ENCODE peak calls at places on chromosomes 3 and 15, in eight cellular contexts. One of them, this sample, is unnamed.

GRCh38 chr15:29139540-29140459 is 129.8 kb downstream of the NSMCE3 start:
- DNase-seq in lower lobe of right lung: no peak
- DNase-seq in sigmoid colon: no peak
- DNase-seq in colonic mucosa: peak
- DNase-seq in heart right ventricle: peak
- DNase-seq in hepatocyte: peak
- DNase-seq in A549: peak
- DNase-seq in mammary epithelial cell: no peak
- DNase-seq in this sample: no peak

GRCh38 chr15:20346082-20346805 is 195.4 kb downstream of the GOLGA6L6 start:
- DNase-seq in lower lobe of right lung: no peak
- DNase-seq in sigmoid colon: peak
- DNase-seq in colonic mucosa: no peak
- DNase-seq in heart right ventricle: no peak
- DNase-seq in hepatocyte: peak
- DNase-seq in A549: no peak
- DNase-seq in mammary epithelial cell: peak
- DNase-seq in this sample: no peak

GRCh38 chr3:115518100-115518852 is 105.0 kb upstream of the GAP43 start:
- DNase-seq in lower lobe of right lung: no peak
- DNase-seq in sigmoid colon: no peak
- DNase-seq in colonic mucosa: peak
- DNase-seq in heart right ventricle: peak
- DNase-seq in hepatocyte: peak
- DNase-seq in A549: no peak
- DNase-seq in mammary epithelial cell: peak
- DNase-seq in this sample: peak

GRCh38 chr3:67648701-67649100 is 5.7 kb downstream of the SUCLG2 start:
- DNase-seq in lower lobe of right lung: no peak
- DNase-seq in sigmoid colon: no peak
- DNase-seq in colonic mucosa: peak
- DNase-seq in heart right ventricle: no peak
- DNase-seq in hepatocyte: peak
- DNase-seq in A549: no peak
- DNase-seq in mammary epithelial cell: no peak
- DNase-seq in this sample: no peak

GRCh38 chr3:188348445-188349244 is 194.7 kb downstream of the LPP start:
- DNase-seq in lower lobe of right lung: peak
- DNase-seq in sigmoid colon: peak
- DNase-seq in colonic mucosa: peak
- DNase-seq in heart right ventricle: peak
- DNase-seq in hepatocyte: peak
- DNase-seq in A549: peak
- DNase-seq in mammary epithelial cell: peak
- DNase-seq in this sample: peak

GRCh38 chr3:139455855-139456254 is 20.5 kb downstream of the RBP2 start:
- DNase-seq in lower lobe of right lung: no peak
- DNase-seq in sigmoid colon: no peak
- DNase-seq in colonic mucosa: no peak
- DNase-seq in heart right ventricle: no peak
- DNase-seq in hepatocyte: no peak
- DNase-seq in A549: peak
- DNase-seq in mammary epithelial cell: no peak
- DNase-seq in this sample: no peak

GRCh38 chr15:35329521-35329921 is 216.4 kb downstream of the DPH6 start:
- DNase-seq in lower lobe of right lung: no peak
- DNase-seq in sigmoid colon: no peak
- DNase-seq in colonic mucosa: no peak
- DNase-seq in heart right ventricle: no peak
- DNase-seq in hepatocyte: no peak
- DNase-seq in A549: no peak
- DNase-seq in mammary epithelial cell: no peak
- DNase-seq in this sample: no peak

GRCh38 chr15:68967948-68968347 is 37.6 kb downstream of the SPESP1 start:
- DNase-seq in lower lobe of right lung: no peak
- DNase-seq in sigmoid colon: no peak
- DNase-seq in colonic mucosa: no peak
- DNase-seq in heart right ventricle: no peak
- DNase-seq in hepatocyte: no peak
- DNase-seq in A549: no peak
- DNase-seq in mammary epithelial cell: no peak
- DNase-seq in this sample: no peak

GRCh38 chr3:126357299-126358037 is at the start of gene KLF15:
- DNase-seq in lower lobe of right lung: peak
- DNase-seq in sigmoid colon: peak
- DNase-seq in colonic mucosa: peak
- DNase-seq in heart right ventricle: peak
- DNase-seq in hepatocyte: peak
- DNase-seq in A549: peak
- DNase-seq in mammary epithelial cell: peak
- DNase-seq in this sample: peak

DNA sequence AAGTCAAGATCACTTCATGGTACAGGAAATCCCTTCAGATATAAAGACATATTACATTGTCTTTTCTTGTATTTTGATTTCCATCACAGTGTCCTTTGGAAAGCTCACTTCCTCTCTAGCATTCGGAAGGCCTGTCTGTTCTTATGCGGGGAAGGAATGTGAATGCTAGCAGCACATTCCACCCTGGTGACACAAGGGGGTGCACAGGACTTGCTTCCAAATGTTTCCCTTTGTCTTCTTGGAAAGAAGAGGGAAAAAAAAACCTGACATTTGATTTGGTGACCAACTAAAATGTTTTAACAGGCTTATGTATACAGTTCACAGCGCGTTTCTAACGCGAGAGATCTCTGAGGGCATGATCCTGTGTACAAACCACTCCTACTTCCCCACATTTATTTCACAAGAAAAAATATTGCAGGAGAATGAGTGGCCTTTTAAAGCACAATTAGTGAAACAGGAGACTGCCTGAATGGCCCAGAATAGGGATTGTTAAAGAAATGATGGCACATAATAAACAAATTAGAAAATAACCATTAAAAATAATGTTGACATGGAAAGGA is 107.5 kb upstream of the FXR1 start:
- DNase-seq in lower lobe of right lung: no peak
- DNase-seq in sigmoid colon: no peak
- DNase-seq in colonic mucosa: no peak
- DNase-seq in heart right ventricle: no peak
- DNase-seq in hepatocyte: peak
- DNase-seq in A549: no peak
- DNase-seq in mammary epithelial cell: peak
- DNase-seq in this sample: no peak
- H3K4me3 ChIP-seq in lower lobe of right lung: no peak
- H3K4me3 ChIP-seq in sigmoid colon: no peak
- H3K4me3 ChIP-seq in colonic mucosa: no peak
- H3K4me3 ChIP-seq in heart right ventricle: no peak
- H3K4me3 ChIP-seq in hepatocyte: peak
- H3K4me3 ChIP-seq in A549: no peak
- H3K4me3 ChIP-seq in mammary epithelial cell: no peak
- H3K4me3 ChIP-seq in this sample: no peak

DNA sequence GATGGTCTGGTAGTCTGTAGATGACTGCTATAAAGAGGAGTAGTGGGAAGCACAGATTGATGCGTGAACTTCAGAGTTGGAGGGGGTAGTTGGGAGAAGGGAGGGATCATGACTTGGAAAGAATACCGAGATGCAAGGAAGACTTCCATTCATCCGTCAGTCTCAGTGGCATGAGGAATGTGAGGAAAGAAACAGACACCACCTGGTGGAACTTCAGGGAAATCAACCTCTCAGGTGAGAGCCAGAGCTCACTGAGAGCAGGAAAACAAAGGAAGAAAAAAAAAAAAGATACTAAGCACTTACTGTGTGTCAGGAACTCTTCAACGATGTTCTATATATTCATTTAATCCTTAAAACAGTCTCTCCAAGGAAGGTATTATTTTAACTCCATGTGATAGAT is 172.4 kb downstream of the OXSM start:
- DNase-seq in lower lobe of right lung: no peak
- DNase-seq in sigmoid colon: no peak
- DNase-seq in colonic mucosa: no peak
- DNase-seq in heart right ventricle: no peak
- DNase-seq in hepatocyte: peak
- DNase-seq in A549: peak
- DNase-seq in mammary epithelial cell: peak
- DNase-seq in this sample: no peak
- TF ChIP-seq CTCF in lower lobe of right lung: no peak
- TF ChIP-seq CTCF in sigmoid colon: no peak
- TF ChIP-seq CTCF in colonic mucosa: no peak
- TF ChIP-seq CTCF in heart right ventricle: no peak
- TF ChIP-seq CTCF in hepatocyte: peak
- TF ChIP-seq CTCF in A549: peak
- TF ChIP-seq CTCF in mammary epithelial cell: peak
- TF ChIP-seq CTCF in this sample: no peak

DNA sequence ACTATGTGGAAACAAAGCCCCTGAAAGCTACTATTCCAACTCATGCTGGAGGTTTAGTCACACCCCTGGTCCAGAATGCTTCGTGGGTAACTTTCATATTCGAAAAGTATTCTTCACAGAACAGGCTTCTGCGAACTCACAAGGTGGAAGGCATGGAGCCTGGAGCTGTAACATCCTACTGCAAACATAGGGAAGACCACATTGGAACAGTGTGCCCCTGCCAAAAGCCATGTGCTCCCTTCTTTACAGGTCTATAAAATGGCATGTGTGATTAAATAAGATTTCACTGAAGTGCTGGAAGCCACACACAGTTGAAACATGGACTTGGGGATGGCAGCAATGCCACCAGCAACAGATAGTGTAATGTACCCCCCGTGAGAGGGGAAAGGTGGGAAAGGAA is 105.9 kb downstream of the GREM1 start:
- DNase-seq in lower lobe of right lung: no peak
- DNase-seq in sigmoid colon: no peak
- DNase-seq in colonic mucosa: no peak
- DNase-seq in heart right ventricle: no peak
- DNase-seq in hepatocyte: no peak
- DNase-seq in A549: no peak
- DNase-seq in mammary epithelial cell: no peak
- DNase-seq in this sample: no peak
- H3K27ac ChIP-seq in lower lobe of right lung: no peak
- H3K27ac ChIP-seq in sigmoid colon: no peak
- H3K27ac ChIP-seq in colonic mucosa: no peak
- H3K27ac ChIP-seq in heart right ventricle: no peak
- H3K27ac ChIP-seq in hepatocyte: no peak
- H3K27ac ChIP-seq in A549: peak
- H3K27ac ChIP-seq in mammary epithelial cell: no peak
- H3K27ac ChIP-seq in this sample: no peak

GRCh38 chr3:31978553-31978952 is 2.5 kb downstream of the OSBPL10 start:
- DNase-seq in lower lobe of right lung: no peak
- DNase-seq in sigmoid colon: no peak
- DNase-seq in colonic mucosa: no peak
- DNase-seq in heart right ventricle: no peak
- DNase-seq in hepatocyte: no peak
- DNase-seq in A549: no peak
- DNase-seq in mammary epithelial cell: peak
- DNase-seq in this sample: no peak
- H3K4me3 ChIP-seq in lower lobe of right lung: no peak
- H3K4me3 ChIP-seq in sigmoid colon: no peak
- H3K4me3 ChIP-seq in colonic mucosa: no peak
- H3K4me3 ChIP-seq in heart right ventricle: no peak
- H3K4me3 ChIP-seq in hepatocyte: no peak
- H3K4me3 ChIP-seq in A549: no peak
- H3K4me3 ChIP-seq in mammary epithelial cell: peak
- H3K4me3 ChIP-seq in this sample: no peak

GRCh38 chr15:93052090-93052892 is 36.7 kb downstream of the RGMA start:
- DNase-seq in lower lobe of right lung: no peak
- DNase-seq in sigmoid colon: no peak
- DNase-seq in colonic mucosa: no peak
- DNase-seq in heart right ventricle: no peak
- DNase-seq in hepatocyte: no peak
- DNase-seq in A549: no peak
- DNase-seq in mammary epithelial cell: no peak
- DNase-seq in this sample: no peak
- TF ChIP-seq CTCF in lower lobe of right lung: no peak
- TF ChIP-seq CTCF in sigmoid colon: no peak
- TF ChIP-seq CTCF in colonic mucosa: no peak
- TF ChIP-seq CTCF in heart right ventricle: peak
- TF ChIP-seq CTCF in hepatocyte: no peak
- TF ChIP-seq CTCF in A549: peak
- TF ChIP-seq CTCF in mammary epithelial cell: peak
- TF ChIP-seq CTCF in this sample: no peak

DNA sequence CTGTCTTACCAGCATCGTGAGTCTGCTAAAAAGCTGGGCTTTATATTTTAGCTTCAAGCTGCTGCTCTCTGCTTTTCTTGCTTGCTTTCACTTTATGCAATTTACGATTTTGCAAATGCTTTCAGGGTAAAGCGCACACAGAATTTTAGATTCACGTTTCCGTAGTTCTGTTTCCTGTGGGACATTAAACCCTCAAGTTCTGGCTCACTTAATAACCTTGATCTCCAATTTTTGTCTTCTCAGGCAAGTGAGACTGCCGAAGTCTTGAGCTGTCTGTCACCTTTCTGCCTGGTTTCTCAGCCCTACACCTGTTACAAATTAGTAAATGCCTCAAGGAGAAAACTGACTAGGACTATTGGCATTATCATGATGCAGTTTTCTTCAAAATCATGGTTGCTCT is 170.5 kb upstream of the TGFBR2 start:
- DNase-seq in lower lobe of right lung: no peak
- DNase-seq in sigmoid colon: no peak
- DNase-seq in colonic mucosa: no peak
- DNase-seq in heart right ventricle: no peak
- DNase-seq in hepatocyte: no peak
- DNase-seq in A549: no peak
- DNase-seq in mammary epithelial cell: no peak
- DNase-seq in this sample: no peak
- H3K27ac ChIP-seq in lower lobe of right lung: no peak
- H3K27ac ChIP-seq in sigmoid colon: peak
- H3K27ac ChIP-seq in colonic mucosa: no peak
- H3K27ac ChIP-seq in heart right ventricle: peak
- H3K27ac ChIP-seq in hepatocyte: peak
- H3K27ac ChIP-seq in A549: peak
- H3K27ac ChIP-seq in mammary epithelial cell: no peak
- H3K27ac ChIP-seq in this sample: peak

GRCh38 chr3:124964432-124964831 is 29.9 kb upstream of the MUC13 start:
- DNase-seq in lower lobe of right lung: no peak
- DNase-seq in sigmoid colon: no peak
- DNase-seq in colonic mucosa: no peak
- DNase-seq in heart right ventricle: no peak
- DNase-seq in hepatocyte: no peak
- DNase-seq in A549: no peak
- DNase-seq in mammary epithelial cell: no peak
- DNase-seq in this sample: no peak

GRCh38 chr3:124966557-124967480 is 32.3 kb upstream of the MUC13 start:
- DNase-seq in lower lobe of right lung: no peak
- DNase-seq in sigmoid colon: no peak
- DNase-seq in colonic mucosa: no peak
- DNase-seq in heart right ventricle: no peak
- DNase-seq in hepatocyte: no peak
- DNase-seq in A549: no peak
- DNase-seq in mammary epithelial cell: no peak
- DNase-seq in this sample: no peak

GRCh38 chr3:124967964-124968363 is 33.4 kb upstream of the MUC13 start:
- DNase-seq in lower lobe of right lung: no peak
- DNase-seq in sigmoid colon: no peak
- DNase-seq in colonic mucosa: no peak
- DNase-seq in heart right ventricle: no peak
- DNase-seq in hepatocyte: no peak
- DNase-seq in A549: no peak
- DNase-seq in mammary epithelial cell: no peak
- DNase-seq in this sample: no peak

GRCh38 chr3:124963755-124964154 is 29.2 kb upstream of the MUC13 start:
- DNase-seq in lower lobe of right lung: no peak
- DNase-seq in sigmoid colon: no peak
- DNase-seq in colonic mucosa: peak
- DNase-seq in heart right ventricle: no peak
- DNase-seq in hepatocyte: no peak
- DNase-seq in A549: no peak
- DNase-seq in mammary epithelial cell: no peak
- DNase-seq in this sample: no peak

GRCh38 chr3:124965413-124965812 is 30.9 kb upstream of the MUC13 start:
- DNase-seq in lower lobe of right lung: no peak
- DNase-seq in sigmoid colon: no peak
- DNase-seq in colonic mucosa: no peak
- DNase-seq in heart right ventricle: no peak
- DNase-seq in hepatocyte: no peak
- DNase-seq in A549: no peak
- DNase-seq in mammary epithelial cell: no peak
- DNase-seq in this sample: no peak
- H3K4me3 ChIP-seq in lower lobe of right lung: no peak
- H3K4me3 ChIP-seq in sigmoid colon: no peak
- H3K4me3 ChIP-seq in colonic mucosa: no peak
- H3K4me3 ChIP-seq in heart right ventricle: no peak
- H3K4me3 ChIP-seq in hepatocyte: no peak
- H3K4me3 ChIP-seq in A549: no peak
- H3K4me3 ChIP-seq in mammary epithelial cell: no peak
- H3K4me3 ChIP-seq in this sample: no peak